ENCODE peak calls at places on chromosomes 13 and 19, in six cellular contexts. D is NCI-H1092; F is HFFc6; A is T-helper 1 cell; X is AG08396; H is stimulated activated CD8-positive, alpha-beta memory T cell treated with anti-CD3 and anti-CD28 coated beads, Interleukin-7, amount 100 ng/mL, for 1 hour. R is an unnamed sample.

GRCh38 chr13:50843256-50844043 is at the start of gene DLEU7:
- DNase-seq in D (no peak), H (no peak), A (no peak), F (no peak), X (no peak), R (no peak)

GRCh38 chr13:41960700-41961697 is at the start of gene VWA8:
- DNase-seq in X (peak; percentile 89), D (peak; percentile 31), F (peak; percentile 69), H (peak; percentile 64), A (peak; percentile 74), R (peak; percentile 88)

GRCh38 chr13:73039201-73040108 is 19.4 kb upstream of the KLF5 start:
- DNase-seq in A (no peak), H (no peak), F (no peak), X (no peak), D (no peak), R (no peak)

GRCh38 chr19:18531485-18531884 is 9.6 kb upstream of the ELL start:
- DNase-seq in D (no peak), H (no peak), A (no peak), F (no peak), X (no peak), R (no peak)

GRCh38 chr13:99305180-99305965 is 1.8 kb downstream of the GPR183 start:
- DNase-seq in A (no peak), D (no peak), F (no peak), X (no peak), H (no peak), R (no peak)

GRCh38 chr13:26867451-26868067 is 107.0 kb upstream of the GPR12 start:
- DNase-seq in F (no peak), X (peak; percentile 50), H (no peak), D (no peak), A (no peak), R (no peak)

GRCh38 chr13:46492946-46493345 is 60.0 kb upstream of the LRCH1 start:
- DNase-seq in D (no peak), H (no peak), A (no peak), X (peak; percentile 40), F (peak; percentile 53), R (no peak)

GRCh38 chr13:44063881-44064280 is 184.2 kb downstream of the LACC1 start:
- DNase-seq in X (no peak), A (no peak), H (no peak), F (peak; percentile 12), D (no peak), R (no peak)

GRCh38 chr19:36245210-36246005 is 30.5 kb downstream of the ZNF146 start:
- DNase-seq in F (no peak), H (no peak), X (peak; percentile 65), D (no peak), A (no peak), R (no peak)

GRCh38 chr19:17334414-17335409 is at the start of gene ANO8:
- DNase-seq in H (peak; percentile 92), D (peak; percentile 95), F (peak; percentile 99), X (peak; percentile 96), A (peak; percentile 87), R (peak; percentile 96)

GRCh38 chr19:49744946-49745381 is 18.1 kb downstream of the TSKS start:
- DNase-seq in X (no peak), D (no peak), F (no peak), H (no peak), A (no peak), R (no peak)

GRCh38 chr13:46031581-46032263 is 20.8 kb downstream of the ZC3H13 start:
- DNase-seq in H (no peak), D (no peak), F (no peak), X (no peak), A (no peak), R (no peak)

GRCh38 chr13:66996503-66996902 is 233.6 kb downstream of the PCDH9 start:
- DNase-seq in D (no peak), F (no peak), A (no peak), X (no peak), H (no peak), R (no peak)

GRCh38 chr19:1862068-1862423 is 1.3 kb downstream of the KLF16 start:
- DNase-seq in H (no peak), D (no peak), F (no peak), X (no peak), A (no peak), R (no peak)

GRCh38 chr13:42405665-42406390 is 133.9 kb downstream of the AKAP11 start:
- DNase-seq in H (no peak), D (no peak), X (no peak), F (no peak), A (peak; percentile 16), R (no peak)

GRCh38 chr19:57688011-57688763 is 6.4 kb downstream of the ZNF551 start:
- DNase-seq in X (no peak), D (no peak), H (no peak), A (no peak), F (no peak), R (peak; percentile 4)

GRCh38 chr13:42720116-42720857 is 61.1 kb upstream of the FAM216B start:
- DNase-seq in D (no peak), X (peak; percentile 77), H (no peak), F (peak; percentile 94), A (no peak), R (peak; percentile 75)

GRCh38 chr13:73323615-73324014 is 264.8 kb downstream of the KLF5 start:
- DNase-seq in H (no peak), F (no peak), D (no peak), X (no peak), A (no peak), R (no peak)

GRCh38 chr13:37039908-37040307 is 19.6 kb downstream of the SUPT20H start:
- DNase-seq in D (no peak), X (no peak), H (no peak), F (no peak), A (no peak), R (no peak)

GRCh38 chr13:40780822-40781401 is 8.5 kb upstream of the SLC25A15 start:
- DNase-seq in D (no peak), F (no peak), A (no peak), H (no peak), X (peak; percentile 28), R (no peak)

GRCh38 chr13:30874111-30874510 is 32.0 kb upstream of the MEDAG start:
- DNase-seq in X (no peak), A (no peak), H (no peak), D (no peak), F (no peak), R (no peak)

GRCh38 chr13:24473646-24474045 is 38.9 kb downstream of the PARP4 start:
- DNase-seq in A (no peak), F (no peak), X (no peak), D (no peak), H (no peak), R (no peak)